ENCODE peak calls at places on chromosomes 7 and 10, in six cellular contexts. K, E, A, D, H and C are unnamed samples.

GRCh38 chr10:113093188-113094113 is 143.4 kb downstream of the TCF7L2 start:
- DNase-seq in K (no peak), E (no peak), A (peak), D (no peak), H (no peak), C (peak)

GRCh38 chr10:84537447-84537931 is 209.1 kb downstream of the CCSER2 start:
- DNase-seq in K (no peak), E (peak), A (peak), D (peak), H (peak), C (peak)

GRCh38 chr7:88200793-88201192 is 19.0 kb downstream of the SRI start:
- DNase-seq in K (no peak), E (no peak), A (no peak), D (no peak), H (no peak), C (no peak)

GRCh38 chr10:116470768-116471415 is 43.2 kb downstream of the PNLIPRP3 start:
- DNase-seq in K (no peak), E (no peak), A (peak), D (no peak), H (no peak), C (no peak)

GRCh38 chr7:100632951-100633717 is 8.2 kb downstream of the TFR2 start:
- DNase-seq in K (no peak), E (no peak), A (peak), D (no peak), H (peak), C (peak)

GRCh38 chr7:40747856-40748255 is 613.1 kb downstream of the SUGCT start:
- DNase-seq in K (no peak), E (no peak), A (no peak), D (no peak), H (no peak), C (no peak)

GRCh38 chr10:44056206-44056605 is 328.7 kb downstream of the CXCL12 start:
- DNase-seq in K (no peak), E (no peak), A (no peak), D (no peak), H (no peak), C (no peak)

GRCh38 chr10:92756233-92757065 is 66.7 kb downstream of the HHEX start:
- DNase-seq in K (no peak), E (no peak), A (no peak), D (no peak), H (peak), C (no peak)

GRCh38 chr10:51321968-51322367 is 247.7 kb downstream of the PRKG1 start:
- DNase-seq in K (no peak), E (no peak), A (no peak), D (no peak), H (no peak), C (no peak)

GRCh38 chr10:86217386-86218080 is 149.1 kb downstream of the GRID1 start:
- DNase-seq in K (no peak), E (no peak), A (no peak), D (no peak), H (no peak), C (no peak)

GRCh38 chr10:72309290-72310240 is 35.8 kb downstream of the DDIT4 start:
- DNase-seq in K (no peak), E (no peak), A (no peak), D (no peak), H (no peak), C (peak)

GRCh38 chr7:154835924-154836529 is 166.9 kb downstream of the PAXIP1 start:
- DNase-seq in K (no peak), E (no peak), A (no peak), D (no peak), H (no peak), C (no peak)

GRCh38 chr7:114175140-114175539 is 239.5 kb upstream of the FOXP2 start:
- DNase-seq in K (no peak), E (no peak), A (no peak), D (no peak), H (no peak), C (no peak)

GRCh38 chr7:36016648-36017047 is 136.4 kb upstream of the EEPD1 start:
- DNase-seq in K (no peak), E (no peak), A (no peak), D (no peak), H (no peak), C (no peak)

GRCh38 chr7:51316666-51317581 is at the start of gene COBL:
- DNase-seq in K (no peak), E (no peak), A (peak), D (no peak), H (no peak), C (peak)

GRCh38 chr10:45354261-45354660 is 19.8 kb upstream of the ALOX5 start:
- DNase-seq in K (no peak), E (no peak), A (no peak), D (no peak), H (no peak), C (no peak)

GRCh38 chr10:96252730-96253129 is 18.6 kb downstream of the BLNK start:
- DNase-seq in K (no peak), E (no peak), A (no peak), D (no peak), H (no peak), C (no peak)

GRCh38 chr10:69994262-69994661 is 58.4 kb upstream of the MACROH2A2 start:
- DNase-seq in K (no peak), E (no peak), A (peak), D (no peak), H (peak), C (peak)

GRCh38 chr10:88458209-88458608 is 124.9 kb downstream of the RNLS start:
- DNase-seq in K (no peak), E (no peak), A (no peak), D (no peak), H (no peak), C (no peak)

GRCh38 chr10:70803768-70804423 is 11.9 kb upstream of the SGPL1 start:
- DNase-seq in K (no peak), E (no peak), A (no peak), D (no peak), H (no peak), C (no peak)

GRCh38 chr10:10055656-10056445 is 961.8 kb upstream of the CELF2 start:
- DNase-seq in K (no peak), E (peak), A (no peak), D (no peak), H (no peak), C (no peak)

GRCh38 chr10:102401735-102402511 is 6.4 kb downstream of the NFKB2 start:
- DNase-seq in K (peak), E (no peak), A (peak), D (no peak), H (no peak), C (peak)

GRCh38 chr10:30098624-30099023 is 39.2 kb upstream of the JCAD start:
- DNase-seq in K (no peak), E (peak), A (peak), D (peak), H (no peak), C (no peak)

GRCh38 chr7:103447073-103447960 is 1.3 kb upstream of the SLC26A5 start:
- DNase-seq in K (peak), E (peak), A (peak), D (no peak), H (peak), C (peak)

GRCh38 chr10:88115406-88115805 is 252.0 kb downstream of the PTEN start:
- DNase-seq in K (no peak), E (no peak), A (no peak), D (no peak), H (no peak), C (no peak)

GRCh38 chr7:142176901-142177300 is 65.4 kb downstream of the MGAM2 start:
- DNase-seq in K (no peak), E (no peak), A (no peak), D (no peak), H (no peak), C (no peak)

GRCh38 chr7:17301491-17302101 is 3.1 kb downstream of the AHR start:
- DNase-seq in K (peak), E (no peak), A (peak), D (peak), H (no peak), C (no peak)

GRCh38 chr10:101226888-101227736 is 2.2 kb downstream of the LBX1 start:
- DNase-seq in K (no peak), E (no peak), A (no peak), D (no peak), H (no peak), C (no peak)

GRCh38 chr10:120012566-120012965 is 120.0 kb downstream of the SEC23IP start:
- DNase-seq in K (no peak), E (no peak), A (no peak), D (no peak), H (no peak), C (no peak)

GRCh38 chr7:11170160-11170559 is 196.5 kb downstream of the PHF14 start:
- DNase-seq in K (no peak), E (no peak), A (no peak), D (no peak), H (no peak), C (no peak)

GRCh38 chr10:46080886-46081285 is 34.8 kb upstream of the MSMB start:
- DNase-seq in K (no peak), E (no peak), A (no peak), D (no peak), H (no peak), C (no peak)

GRCh38 chr7:1713502-1714484 is 43.7 kb downstream of the ELFN1 start:
- DNase-seq in K (no peak), E (no peak), A (no peak), D (no peak), H (no peak), C (no peak)

GRCh38 chr7:65980478-65981250 is 1.3 kb downstream of the GUSB start:
- DNase-seq in K (peak), E (no peak), A (no peak), D (no peak), H (peak), C (peak)

GRCh38 chr7:32518534-32519140 is 23.3 kb downstream of the AVL9 start:
- DNase-seq in K (no peak), E (no peak), A (peak), D (no peak), H (no peak), C (no peak)

GRCh38 chr7:16753102-16753931 is at the start of gene TSPAN13:
- DNase-seq in K (peak), E (no peak), A (peak), D (no peak), H (peak), C (peak)

GRCh38 chr7:127802845-127803244 is 150.9 kb downstream of the SND1 start:
- DNase-seq in K (no peak), E (no peak), A (no peak), D (no peak), H (no peak), C (no peak)

GRCh38 chr7:120079704-120080103 is 193.3 kb upstream of the KCND2 start:
- DNase-seq in K (no peak), E (no peak), A (no peak), D (no peak), H (no peak), C (no peak)

GRCh38 chr7:73881352-73882059 is 20.5 kb downstream of the TMEM270 start:
- DNase-seq in K (no peak), E (no peak), A (no peak), D (no peak), H (no peak), C (peak)

GRCh38 chr7:129778770-129779601 is 167.5 kb downstream of the NRF1 start:
- DNase-seq in K (no peak), E (no peak), A (peak), D (no peak), H (no peak), C (no peak)

GRCh38 chr7:30162622-30163124 is 27.9 kb downstream of the MTURN start:
- DNase-seq in K (no peak), E (no peak), A (peak), D (peak), H (no peak), C (no peak)